ENCODE peak calls at places on chromosomes 13 and 19, in four cellular contexts. Q is endothelial cell of umbilical vein, P is neural progenitor cell, X is esophagus squamous epithelium. U is an unnamed sample.

GRCh38 chr19:40257096-40257517 is 28.0 kb downstream of the AKT2 start:
- DNase-seq in Q (no peak), P (no peak), X (no peak), U (no peak)

GRCh38 chr13:99123101-99124045 is 77.3 kb upstream of the UBAC2 start:
- DNase-seq in Q (no peak), P (no peak), X (no peak), U (peak; percentile 61)

GRCh38 chr19:12752056-12752781 is 628 bp downstream of the BEST2 start:
- DNase-seq in P (no peak), Q (no peak), X (no peak), U (no peak)

GRCh38 chr13:48006396-48006795 is 5.3 kb upstream of the SUCLA2 start:
- DNase-seq in X (no peak), P (no peak), Q (no peak), U (peak; percentile 53)

GRCh38 chr13:48804836-48805601 is 151.3 kb downstream of the CYSLTR2 start:
- DNase-seq in X (no peak), Q (peak; percentile 12), P (no peak), U (no peak)

GRCh38 chr13:39297664-39298171 is 259.5 kb downstream of the NHLRC3 start:
- DNase-seq in X (no peak), Q (no peak), P (no peak), U (no peak)

GRCh38 chr19:46732966-46733692 is 12.7 kb upstream of the FKRP start:
- DNase-seq in Q (no peak), X (no peak), P (no peak), U (no peak)

GRCh38 chr13:32629866-32630265 is 43.6 kb downstream of the PDS5B start:
- DNase-seq in P (no peak), Q (peak; percentile 10), X (no peak), U (no peak)

GRCh38 chr19:43778651-43779050 is 2.1 kb downstream of the KCNN4 start:
- DNase-seq in Q (no peak), P (no peak), X (no peak), U (no peak)

GRCh38 chr13:110913911-110914292 is 967 bp downstream of the ANKRD10 start:
- DNase-seq in X (no peak), Q (no peak), P (no peak), U (peak; percentile 3)

GRCh38 chr13:75279834-75280369 is 202.1 kb downstream of the TBC1D4 start:
- DNase-seq in Q (no peak), X (no peak), P (no peak), U (no peak)

GRCh38 chr19:7969560-7969949 is 26.1 kb upstream of the TIMM44 start:
- DNase-seq in Q (no peak), P (no peak), X (no peak), U (no peak)

GRCh38 chr13:67008075-67008668 is 222.0 kb downstream of the PCDH9 start:
- DNase-seq in X (no peak), P (no peak), Q (no peak), U (no peak)

GRCh38 chr19:49555600-49556411 is 24.6 kb downstream of the NOSIP start:
- DNase-seq in P (peak; percentile 97), Q (peak; percentile 30), X (no peak), U (peak; percentile 27)

GRCh38 chr13:41107104-41107571 is 25.5 kb downstream of the KBTBD6 start:
- DNase-seq in Q (no peak), X (no peak), P (peak; percentile 23), U (no peak)

DNA sequence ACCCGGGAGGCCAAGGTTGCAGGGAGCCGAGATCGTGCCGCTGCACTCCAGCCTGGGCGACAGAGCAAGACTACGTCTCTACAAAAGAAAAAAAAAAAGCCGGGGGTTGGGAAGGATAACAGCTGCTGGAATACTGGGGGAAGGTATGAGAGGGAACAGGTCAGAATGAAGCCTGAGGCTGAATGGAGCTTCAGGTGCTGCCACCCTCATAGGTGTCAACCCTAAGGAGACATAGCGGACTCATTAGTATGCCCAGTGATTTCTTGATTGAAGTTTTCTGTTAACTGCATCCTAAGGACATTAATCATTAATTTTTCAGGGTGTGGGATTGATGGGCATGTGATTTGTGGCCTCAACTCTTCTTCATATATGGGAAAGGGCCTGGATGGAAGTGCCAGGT is 6.0 kb downstream of the SMARCA4 start:
- DNase-seq in P (no peak), Q (no peak), X (no peak), U (no peak)
- H3K4me3 ChIP-seq in P (no peak overlapping the region), Q (no peak overlapping the region), X (no peak overlapping the region), U (no peak overlapping the region)

DNA sequence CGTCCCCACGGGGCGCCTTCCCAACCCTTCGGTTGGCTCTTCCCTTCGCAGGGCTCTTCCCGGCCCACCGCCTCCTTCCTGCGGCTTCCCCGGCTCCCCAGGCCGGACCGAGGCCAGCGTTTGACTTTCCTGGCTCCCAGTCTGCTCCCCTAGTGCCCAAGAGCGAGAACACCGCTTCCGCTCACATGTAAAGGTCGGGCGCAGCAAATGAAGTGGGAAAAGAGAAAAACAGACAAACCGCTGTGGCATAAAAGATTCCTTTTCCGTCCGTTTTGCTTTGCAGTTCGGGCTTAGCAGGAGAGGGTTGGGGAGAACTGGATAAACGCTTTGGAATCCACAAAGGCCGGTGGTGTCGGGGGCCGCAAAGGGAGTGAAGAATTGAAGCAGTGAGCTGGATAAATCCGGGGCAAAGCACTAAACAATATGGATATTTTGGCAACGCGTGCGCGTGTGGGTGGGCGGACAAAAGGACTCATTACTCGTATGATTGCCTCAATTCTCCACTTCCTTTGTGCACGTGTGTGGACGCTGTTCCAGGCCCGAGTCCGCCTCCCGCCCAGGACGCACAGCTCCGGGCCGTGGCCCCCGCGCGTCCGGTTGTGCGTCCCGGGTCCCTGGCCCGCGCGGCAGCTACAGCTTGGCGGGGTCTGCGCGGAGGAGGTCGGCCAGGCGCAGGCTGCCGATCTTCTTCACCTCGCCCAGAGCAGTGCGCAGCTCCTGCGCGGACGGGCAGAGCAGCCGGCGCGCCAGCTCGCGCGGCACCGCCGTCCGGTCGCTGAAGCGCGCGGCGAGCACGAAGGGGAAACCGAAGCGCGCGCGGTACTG is 8.6 kb upstream of the CDX2 start:
- DNase-seq in P (peak; percentile 77), X (no peak), Q (no peak), U (no peak)
- H3K27me3 ChIP-seq in P (peaks cover 100% of the 10 kb centered on the region), X (peaks cover 42% of the 10 kb centered on the region), Q (peaks cover 95% of the 10 kb centered on the region), U (peaks cover 75% of the 10 kb centered on the region)

DNA sequence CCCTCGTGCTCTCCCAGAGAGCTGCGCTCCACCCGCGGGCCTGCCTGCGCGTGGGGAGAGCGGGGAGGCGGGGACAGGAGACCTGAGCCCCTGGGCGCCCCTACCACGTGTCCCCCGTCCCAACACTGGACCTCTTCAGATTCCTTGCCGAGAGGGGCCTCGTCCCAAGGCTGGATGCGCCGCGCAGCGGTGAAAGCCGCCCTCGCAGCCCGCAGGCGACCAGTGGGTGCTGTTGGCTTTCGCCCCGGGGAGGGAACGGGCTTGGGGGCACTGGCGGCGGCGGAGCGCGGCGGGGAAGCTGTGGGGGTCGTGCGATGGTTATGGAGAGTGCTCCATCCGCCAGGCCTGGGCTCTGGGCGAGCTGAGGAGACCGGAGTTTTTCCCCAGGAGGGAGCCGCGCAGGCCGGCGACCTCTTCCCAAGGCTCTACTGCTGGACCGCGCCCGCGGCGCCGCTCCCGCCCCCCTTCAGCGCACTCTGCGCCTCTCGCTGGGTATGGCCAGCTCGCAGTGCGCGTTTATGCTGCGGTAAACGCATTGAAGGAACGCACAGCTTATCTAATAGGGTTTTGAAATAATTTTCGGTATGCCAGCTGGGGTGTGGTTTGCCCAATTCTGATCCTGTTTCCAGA is 17.2 kb upstream of the RNF17 start:
- DNase-seq in X (no peak), Q (no peak), P (peak; percentile 71), U (no peak)
- TF ChIP-seq CTCF in X (no peak), Q (peak; percentile 18), P (peak; percentile 58), U (no peak)

GRCh38 chr19:30252214-30252613 is 120.0 kb upstream of the ZNF536 start:
- DNase-seq in P (no peak), X (no peak), Q (no peak), U (no peak)
- H3K4me3 ChIP-seq in P (no peak overlapping the region), X (no peak overlapping the region), Q (no peak overlapping the region), U (no peak overlapping the region)

GRCh38 chr19:6676288-6676687 is 6.3 kb upstream of the TNFSF14 start:
- DNase-seq in P (no peak), X (no peak), Q (no peak), U (no peak)

GRCh38 chr19:6671960-6672359 is 2.0 kb upstream of the TNFSF14 start:
- DNase-seq in P (no peak), X (no peak), Q (no peak), U (no peak)

GRCh38 chr19:6674868-6675305 is 4.9 kb upstream of the TNFSF14 start:
- DNase-seq in X (no peak), P (peak; percentile 62), Q (peak; percentile 56), U (peak; percentile 57)

GRCh38 chr19:6668696-6669095 is 1.3 kb downstream of the TNFSF14 start:
- DNase-seq in X (no peak), Q (no peak), P (no peak), U (no peak)

DNA sequence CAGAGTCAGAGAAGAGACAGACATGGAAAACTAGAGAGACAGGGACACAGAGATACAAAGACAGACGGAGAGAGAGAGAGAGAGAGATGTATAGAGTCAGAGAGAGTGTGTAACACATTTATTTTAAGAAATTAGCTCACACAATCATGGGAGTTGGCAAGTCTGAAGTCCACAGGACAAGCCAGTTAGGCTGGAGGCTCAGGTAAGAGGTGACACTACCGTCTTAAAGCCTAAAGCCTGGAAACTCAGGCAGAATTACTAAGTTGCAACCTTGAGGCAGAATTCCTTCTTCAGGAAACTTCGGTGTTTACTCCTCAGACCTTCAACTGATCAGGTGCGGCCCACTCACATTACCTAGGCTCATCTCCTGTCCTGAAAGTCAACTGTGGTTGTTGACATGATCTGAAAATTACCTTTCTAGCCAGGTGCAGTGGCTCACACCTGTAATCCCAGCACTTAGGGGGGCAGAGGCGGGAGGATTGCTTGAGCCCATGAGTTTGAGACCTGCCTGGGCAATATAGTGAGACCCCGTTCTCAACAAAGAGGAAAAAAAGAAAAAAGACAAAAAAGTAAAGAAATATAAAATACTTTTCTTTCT is 2.8 kb upstream of the TNFSF14 start:
- DNase-seq in P (no peak), X (no peak), Q (no peak), U (no peak)
- H3K27me3 ChIP-seq in P (no peaks in the 10 kb centered on the region), X (no peaks in the 10 kb centered on the region), Q (no peaks in the 10 kb centered on the region), U (no peaks in the 10 kb centered on the region)

DNA sequence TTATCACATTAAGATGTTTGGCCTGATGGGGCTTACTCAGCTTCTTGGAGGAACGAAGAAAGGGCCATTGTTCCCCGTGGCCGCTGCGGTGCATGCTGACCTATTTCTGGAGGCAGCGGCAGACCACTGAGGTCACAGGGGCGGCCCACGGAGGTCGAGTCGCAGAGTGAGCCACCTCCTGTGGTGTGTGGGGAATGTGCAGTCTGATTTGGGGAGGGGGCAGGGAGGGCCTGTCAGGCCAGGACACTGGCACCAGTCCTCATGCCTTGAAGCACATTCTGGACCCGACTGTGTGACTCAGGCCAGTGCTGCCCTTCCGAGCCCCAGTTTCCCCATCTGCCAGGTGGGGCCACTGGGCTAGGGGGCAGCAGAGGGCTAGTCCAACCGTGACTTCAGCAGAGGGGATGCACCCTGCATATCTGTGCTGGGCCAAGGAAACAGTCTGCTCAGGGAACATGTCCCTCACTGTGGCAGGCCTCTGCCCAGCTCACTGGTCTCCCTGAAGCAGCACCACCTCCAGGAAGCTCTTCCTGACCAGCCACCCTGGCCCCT is 6.3 kb downstream of the SLC7A10 start:
- DNase-seq in Q (no peak), X (no peak), P (peak; percentile 62), U (no peak)
- TF ChIP-seq CTCF in Q (no peak), X (no peak), P (peak; percentile 49), U (peak; percentile 16)

DNA sequence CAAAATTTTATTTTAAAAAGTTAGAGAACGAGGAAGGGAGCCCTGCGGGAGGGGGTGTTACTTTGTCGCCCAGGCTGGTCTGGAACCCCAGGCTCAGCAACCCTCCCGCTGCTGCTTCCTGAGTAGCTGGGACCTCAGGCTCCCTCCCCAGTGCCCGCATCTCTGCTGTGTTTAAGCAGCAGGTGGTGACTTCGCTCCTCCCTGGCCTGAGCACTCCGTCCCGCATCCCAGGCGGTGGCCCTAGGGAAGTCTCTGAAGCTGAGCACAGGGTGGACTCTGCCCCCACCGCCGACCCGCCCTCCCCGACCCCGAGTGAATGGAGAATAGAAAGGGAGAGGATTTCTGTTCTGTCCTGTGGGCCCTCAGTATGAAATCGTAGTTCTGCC is 30.5 kb downstream of the ZNF701 start:
- DNase-seq in Q (no peak), X (no peak), P (no peak), U (no peak)
- H3K4me3 ChIP-seq in Q (peak overlapping the region; percentile 82), X (peak overlapping the region; percentile 81), P (peak overlapping the region; percentile 77), U (peak overlapping the region; percentile 66)